ENCODE peak calls at places on chromosomes 4 and X, in nine cellular contexts. P is NCI-H748 treated with DMSO at 0.1 percent for 48 hours; J is DMS 273 treated with DMSO at 0.1 percent for 48 hours; K is GM19239; V is NAMALWA; O is CD4-positive, CD25-positive, alpha-beta regulatory T cell; U is HEK293T; A is nephron progenitor cell; W is GM13977. F is an unnamed sample.

GRCh38 chrX:66039916-66040315 is at the start of gene VSIG4:
- DNase-seq in P (no peak), J (no peak), K (no peak), V (no peak), O (no peak), U (no peak), A (no peak), W (no peak), F (no peak)

GRCh38 chr4:26220704-26221103 is 100.1 kb upstream of the RBPJ start:
- DNase-seq in P (no peak), J (no peak), K (no peak), V (no peak), O (no peak), U (no peak), A (no peak), W (no peak), F (no peak)

GRCh38 chr4:182819751-182820150 is 97.4 kb downstream of the DCTD start:
- DNase-seq in P (no peak), J (no peak), K (no peak), V (no peak), O (no peak), U (no peak), A (no peak), W (no peak), F (no peak)

GRCh38 chr4:81512945-81513584 is 41.4 kb upstream of the RASGEF1B start:
- DNase-seq in P (no peak), J (no peak), K (no peak), V (peak; percentile 10), O (no peak), U (no peak), A (no peak), W (no peak), F (no peak)

GRCh38 chr4:119648398-119648797 is 19.8 kb upstream of the PDE5A start:
- DNase-seq in P (no peak), J (no peak), K (no peak), V (no peak), O (no peak), U (no peak), A (no peak), W (no peak), F (no peak)

GRCh38 chr4:113781439-113782040 is 20.0 kb upstream of the CAMK2D start:
- DNase-seq in P (no peak), J (no peak), K (peak; percentile 8), V (peak; percentile 68), O (peak; percentile 54), U (peak; percentile 9), A (no peak), W (peak; percentile 46), F (peak; percentile 8)

GRCh38 chr4:9984621-9985020 is 36.7 kb downstream of the SLC2A9 start:
- DNase-seq in P (no peak), J (no peak), K (no peak), V (no peak), O (no peak), U (no peak), A (no peak), W (no peak), F (no peak)

GRCh38 chr4:80201326-80202151 is 4.2 kb downstream of the PRDM8 start:
- DNase-seq in P (no peak), J (no peak), K (peak; percentile 40), V (no peak), O (peak; percentile 67), U (no peak), A (no peak), W (no peak), F (no peak)

GRCh38 chrX:7146703-7147430 is 645 bp upstream of the STS start:
- DNase-seq in P (peak; percentile 83), J (no peak), K (no peak), V (peak; percentile 61), O (peak; percentile 49), U (no peak), A (no peak), W (peak; percentile 24), F (no peak)

GRCh38 chr4:146053901-146054300 is 115.3 kb upstream of the ZNF827 start:
- DNase-seq in P (no peak), J (no peak), K (no peak), V (no peak), O (no peak), U (no peak), A (no peak), W (no peak), F (no peak)

GRCh38 chr4:75995727-75996126 is 5.0 kb upstream of the SDAD1 start:
- DNase-seq in P (peak; percentile 36), J (peak; percentile 5), K (peak; percentile 10), V (peak; percentile 70), O (peak; percentile 62), U (peak; percentile 35), A (peak; percentile 14), W (peak; percentile 34), F (peak; percentile 37)

GRCh38 chr4:175308236-175308635 is 390.1 kb downstream of the ADAM29 start:
- DNase-seq in P (no peak), J (no peak), K (no peak), V (no peak), O (no peak), U (no peak), A (no peak), W (no peak), F (no peak)

GRCh38 chr4:122894802-122895201 is 27.6 kb downstream of the NUDT6 start:
- DNase-seq in P (no peak), J (no peak), K (no peak), V (no peak), O (no peak), U (no peak), A (no peak), W (no peak), F (no peak)